ENCODE peak calls at places on chromosomes 16 and 17, in four cellular contexts. Y is SK-N-SH, M is BJ, O is fibroblast of pulmonary artery. W is an unnamed sample.

GRCh38 chr17:33115957-33116680 is 124.5 kb downstream of the SPACA3 start:
- DNase-seq in Y (peak; percentile 56), M (no peak), O (no peak), W (no peak)

GRCh38 chr17:36920032-36921000 is 17.0 kb upstream of the LHX1 start:
- DNase-seq in Y (no peak), M (no peak), O (no peak), W (no peak)

GRCh38 chr17:80006339-80006720 is 29.3 kb downstream of the TBC1D16 start:
- DNase-seq in Y (no peak), M (no peak), O (no peak), W (no peak)

GRCh38 chr17:75440738-75441448 is 15.5 kb upstream of the TMEM94 start:
- DNase-seq in Y (no peak), M (no peak), O (peak; percentile 76), W (no peak)

GRCh38 chr17:2745317-2746037 is 4.0 kb downstream of the CCDC92B start:
- DNase-seq in Y (no peak), M (no peak), O (no peak), W (no peak)

GRCh38 chr16:27401768-27402568 is at the start of gene IL21R:
- DNase-seq in Y (peak; percentile 38), M (peak; percentile 26), O (peak; percentile 45), W (no peak)

GRCh38 chr16:87042551-87043272 is 274.5 kb downstream of the C16orf95 start:
- DNase-seq in Y (no peak), M (no peak), O (no peak), W (no peak)

GRCh38 chr17:72535779-72536178 is 415.0 kb downstream of the SOX9 start:
- DNase-seq in Y (no peak), M (no peak), O (no peak), W (no peak)

GRCh38 chr17:19418312-19418992 is 7.4 kb downstream of the RNF112 start:
- DNase-seq in Y (no peak), M (peak; percentile 15), O (peak; percentile 58), W (no peak)

GRCh38 chr17:17348872-17349723 is 45.9 kb downstream of the NT5M start:
- DNase-seq in Y (peak; percentile 23), M (no peak), O (no peak), W (no peak)

GRCh38 chr16:76959166-76959565 is 231.8 kb upstream of the MON1B start:
- DNase-seq in Y (no peak), M (no peak), O (no peak), W (no peak)

GRCh38 chr17:57271821-57272220 is 15.5 kb downstream of the MSI2 start:
- DNase-seq in Y (no peak), M (no peak), O (no peak), W (no peak)

GRCh38 chr17:33013596-33014375 is 22.1 kb downstream of the SPACA3 start:
- DNase-seq in Y (no peak), M (no peak), O (no peak), W (no peak)

GRCh38 chr17:69516911-69517310 is 102.4 kb downstream of the MAP2K6 start:
- DNase-seq in Y (no peak), M (no peak), O (no peak), W (no peak)

GRCh38 chr16:9971907-9972306 is 210.3 kb downstream of the GRIN2A start:
- DNase-seq in Y (no peak), M (no peak), O (no peak), W (no peak)

GRCh38 chr17:13837417-13837816 is 231.9 kb upstream of the COX10 start:
- DNase-seq in Y (no peak), M (no peak), O (no peak), W (no peak)

GRCh38 chr16:4116328-4117249 is at the start of gene ADCY9:
- DNase-seq in Y (peak; percentile 100), M (no peak), O (peak; percentile 75), W (no peak)

GRCh38 chr17:33982872-33983271 is 272.2 kb upstream of the CCL2 start:
- DNase-seq in Y (no peak), M (no peak), O (no peak), W (no peak)

GRCh38 chr17:17710728-17711541 is 29.7 kb downstream of the RAI1 start:
- DNase-seq in Y (peak; percentile 52), M (peak; percentile 66), O (peak; percentile 91), W (peak; percentile 68)

GRCh38 chr16:72990003-72990521 is 57.9 kb downstream of the ZFHX3 start:
- DNase-seq in Y (no peak), M (peak; percentile 61), O (peak; percentile 78), W (no peak)

GRCh38 chr17:32815460-32815859 is 61.5 kb downstream of the MYO1D start:
- DNase-seq in Y (no peak), M (no peak), O (no peak), W (no peak)

GRCh38 chr16:13935408-13935807 is 15.5 kb downstream of the ERCC4 start:
- DNase-seq in Y (no peak), M (no peak), O (no peak), W (no peak)

GRCh38 chr16:63385714-63386113 is 1349.5 kb upstream of the CDH8 start:
- DNase-seq in Y (no peak), M (no peak), O (no peak), W (no peak)

GRCh38 chr16:24013054-24013636 is 177.4 kb downstream of the PRKCB start:
- DNase-seq in Y (no peak), M (no peak), O (no peak), W (no peak)

GRCh38 chr16:1474796-1475551 is at the start of gene CLCN7:
- DNase-seq in Y (peak; percentile 99), M (peak; percentile 18), O (peak; percentile 88), W (no peak)

GRCh38 chr16:88747588-88748301 is 37.3 kb downstream of the PIEZO1 start:
- DNase-seq in Y (no peak), M (no peak), O (peak; percentile 32), W (no peak)

GRCh38 chr17:76893623-76894358 is 25.6 kb downstream of the MGAT5B start:
- DNase-seq in Y (no peak), M (no peak), O (no peak), W (no peak)

GRCh38 chr17:47821424-47822379 is at the start of gene OSBPL7:
- DNase-seq in Y (peak; percentile 99), M (peak; percentile 38), O (peak; percentile 83), W (no peak)

GRCh38 chr17:15121426-15121825 is 143.7 kb downstream of the PMP22 start:
- DNase-seq in Y (no peak), M (no peak), O (no peak), W (no peak)

GRCh38 chr17:16886655-16887322 is 85.1 kb downstream of the TNFRSF13B start:
- DNase-seq in Y (no peak), M (no peak), O (no peak), W (peak; percentile 9)

DNA sequence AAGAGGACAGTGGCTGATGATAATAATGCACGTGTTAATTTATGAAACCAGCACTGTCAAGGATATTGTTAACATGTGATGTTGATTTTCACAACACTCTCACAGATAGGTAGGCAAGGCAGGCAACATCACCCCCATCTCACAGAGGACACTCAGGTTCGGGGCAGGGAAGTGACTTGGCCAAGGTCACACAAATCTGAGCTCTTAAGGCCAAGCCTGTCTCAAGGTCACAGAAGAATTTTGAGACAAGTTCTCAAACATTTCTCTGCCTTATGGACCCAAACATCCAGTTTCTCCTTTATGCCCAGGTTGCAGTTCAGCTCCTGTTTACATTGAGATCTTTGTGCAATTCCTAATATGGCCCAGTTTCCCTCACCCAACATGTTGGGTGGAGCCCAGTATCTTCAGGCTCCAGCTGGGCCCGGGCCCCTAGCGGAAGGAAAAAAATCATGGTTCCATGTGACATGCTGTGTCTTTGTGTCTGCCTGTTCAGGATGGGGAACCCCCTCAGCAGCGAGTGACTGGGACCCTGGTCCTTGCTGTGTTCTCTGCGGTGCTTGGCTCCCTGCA is 1.3 kb downstream of the SLC2A4 start:
- DNase-seq in Y (peak; percentile 17), M (no peak), O (no peak), W (no peak)
- TF ChIP-seq CTCF in Y (no peak), M (no peak), O (no peak), W (no peak)

DNA sequence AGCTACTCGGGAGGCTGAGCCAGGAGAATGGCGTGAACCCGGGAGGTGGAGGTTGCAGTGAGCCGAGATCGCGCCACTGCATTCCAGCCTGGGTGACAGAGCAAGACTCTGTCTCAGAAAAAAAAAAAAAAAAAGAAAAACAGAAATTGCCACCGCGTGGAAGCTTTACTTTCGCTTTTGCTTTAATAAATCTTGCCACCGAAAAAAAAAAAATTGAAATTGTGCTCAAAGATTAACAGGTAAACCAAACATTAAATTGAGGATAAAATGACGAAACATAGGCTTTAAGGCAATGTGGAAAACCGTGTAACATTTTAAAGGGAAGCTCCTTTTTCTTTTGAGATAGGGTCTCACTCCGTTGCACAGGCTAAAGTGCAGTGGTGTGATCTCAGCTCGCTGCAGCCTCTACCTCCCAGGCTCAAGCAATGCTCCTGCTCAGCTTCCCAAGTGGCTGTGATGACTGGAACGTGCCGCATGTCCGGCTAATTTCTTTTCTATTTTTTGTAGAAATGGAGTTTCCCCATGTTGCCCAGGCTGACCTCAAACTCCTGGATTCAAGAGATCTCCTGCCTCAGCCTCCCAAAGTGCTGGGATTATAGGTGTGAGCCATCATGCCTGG is 40.1 kb downstream of the ZNF276 start:
- DNase-seq in Y (no peak), M (no peak), O (no peak), W (no peak)
- H3K4me3 ChIP-seq in Y (no peak overlapping the region), M (no peak overlapping the region), O (no peak overlapping the region), W (peak overlapping the region; percentile 44)

GRCh38 chr17:44807093-44807816 is 22.8 kb downstream of the GJC1 start:
- DNase-seq in Y (no peak), M (no peak), O (no peak), W (no peak)
- TF ChIP-seq CTCF in Y (no peak), M (no peak), O (no peak), W (no peak)

DNA sequence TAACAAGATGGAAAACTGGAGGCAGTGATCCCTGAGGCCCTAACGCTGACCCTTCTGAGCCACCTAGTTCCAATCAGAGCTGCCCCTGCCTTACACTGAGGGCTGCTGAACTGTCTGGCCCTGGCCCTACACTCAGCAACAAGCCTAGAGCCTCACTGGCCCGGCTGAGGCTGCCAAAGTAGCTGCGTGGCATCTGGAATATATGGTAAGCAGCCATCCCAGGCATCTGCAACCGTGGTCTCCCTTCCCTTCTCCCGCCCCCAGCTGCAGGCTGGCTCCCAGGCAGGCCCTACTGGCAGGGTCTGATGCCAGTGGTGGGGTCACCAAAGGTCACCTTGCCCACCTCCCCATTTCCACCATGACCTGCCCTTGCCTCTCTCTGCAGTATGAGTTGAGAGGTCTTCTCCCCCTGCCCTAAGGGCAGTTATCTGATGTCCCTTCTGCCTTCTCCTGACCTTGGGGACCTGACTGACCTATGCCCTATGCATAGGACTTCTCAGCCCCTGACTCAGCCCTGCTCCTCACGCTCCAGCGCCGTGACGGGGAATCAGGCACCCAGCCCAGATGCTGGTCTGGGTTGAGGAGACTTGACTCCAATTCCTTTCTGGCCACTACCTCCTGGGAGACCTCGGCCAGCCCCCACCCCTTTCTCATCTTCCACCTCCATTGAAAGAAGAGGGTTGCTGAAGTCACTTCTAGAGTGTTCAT is 45.3 kb downstream of the CPNE2 start:
- DNase-seq in Y (peak; percentile 10), M (no peak), O (no peak), W (no peak)
- H3K4me3 ChIP-seq in Y (no peak overlapping the region), M (no peak overlapping the region), O (no peak overlapping the region), W (no peak overlapping the region)

GRCh38 chr16:49970818-49971431 is 54.1 kb upstream of the CNEP1R1 start:
- DNase-seq in Y (no peak), M (no peak), O (no peak), W (no peak)
- TF ChIP-seq CTCF in Y (no peak), M (no peak), O (no peak), W (no peak)

GRCh38 chr17:29722411-29723198 is 99.9 kb upstream of the CORO6 start:
- DNase-seq in Y (peak; percentile 39), M (peak; percentile 57), O (peak; percentile 99), W (peak; percentile 78)
- H3K4me3 ChIP-seq in Y (no peak overlapping the region), M (peak overlapping the region; percentile 2), O (peak overlapping the region; percentile 33), W (no peak overlapping the region)

W was measured in epithelial cell of proximal tubule.